ENCODE peak calls at places on chromosome 9, in five cellular contexts. K is ovary, R is fibroblast of mammary gland, W is PC-3, X is colonic mucosa. Y is an unnamed sample.

GRCh38 chr9:132651259-132651658 is 18.5 kb downstream of the DDX31 start:
- DNase-seq in K (no peak), W (peak), R (peak), X (peak), Y (peak)

GRCh38 chr9:30197954-30198353 is 2186.5 kb upstream of the ACO1 start:
- DNase-seq in X (no peak), W (peak), R (peak), K (no peak), Y (no peak)

GRCh38 chr9:121360975-121361374 is 9.1 kb downstream of the STOM start:
- DNase-seq in W (peak), R (peak), K (no peak), X (no peak), Y (no peak)

GRCh38 chr9:73151653-73152382 is at the start of gene ANXA1:
- DNase-seq in R (peak), W (peak), X (peak), K (no peak), Y (no peak)

GRCh38 chr9:114336157-114336556 is 6.5 kb downstream of the ORM2 start:
- DNase-seq in K (no peak), R (no peak), X (no peak), W (no peak), Y (no peak)

GRCh38 chr9:128243486-128244415 is 32.1 kb downstream of the GOLGA2 start:
- DNase-seq in W (no peak), R (peak), K (no peak), X (no peak), Y (no peak)

GRCh38 chr9:113508111-113508749 is 44.7 kb downstream of the RGS3 start:
- DNase-seq in W (peak), R (peak), K (no peak), X (peak), Y (peak)

GRCh38 chr9:109771796-109772525 is 8.0 kb upstream of the PALM2AKAP2 start:
- DNase-seq in R (peak), X (no peak), W (no peak), K (no peak), Y (no peak)

GRCh38 chr9:95605826-95606555 is 89.2 kb upstream of the PTCH1 start:
- DNase-seq in R (no peak), K (no peak), W (no peak), X (no peak), Y (peak)

GRCh38 chr9:101307524-101308213 is 77.1 kb downstream of the BAAT start:
- DNase-seq in W (no peak), R (no peak), K (no peak), X (no peak), Y (no peak)

GRCh38 chr9:101462558-101462957 is 27.0 kb upstream of the ALDOB start:
- DNase-seq in X (no peak), K (no peak), W (no peak), R (peak), Y (no peak)

GRCh38 chr9:87479801-87480201 is 17.9 kb upstream of the DAPK1 start:
- DNase-seq in R (peak), K (no peak), X (no peak), W (no peak), Y (no peak)

GRCh38 chr9:114163517-114163924 is 8.2 kb downstream of the COL27A1 start:
- DNase-seq in W (no peak), R (peak), X (no peak), K (peak), Y (no peak)

GRCh38 chr9:110526426-110526825 is 53.1 kb downstream of the SVEP1 start:
- DNase-seq in K (no peak), X (no peak), W (peak), R (peak), Y (peak)

GRCh38 chr9:130661461-130662098 is 2.8 kb upstream of the PRDM12 start:
- DNase-seq in K (no peak), W (no peak), X (no peak), R (no peak), Y (no peak)

GRCh38 chr9:133968428-133968827 is 23.7 kb downstream of the VAV2 start:
- DNase-seq in K (peak), X (no peak), W (no peak), R (no peak), Y (no peak)

GRCh38 chr9:127128341-127129072 is 6.1 kb upstream of the ANGPTL2 start:
- DNase-seq in W (peak), R (peak), K (peak), X (peak), Y (no peak)

GRCh38 chr9:116928283-116928682 is 241.2 kb downstream of the TRIM32 start:
- DNase-seq in W (no peak), R (no peak), X (no peak), K (no peak), Y (no peak)
- H3K4me3 ChIP-seq in W (no peak), R (no peak), X (no peak), K (no peak), Y (no peak)

GRCh38 chr9:98256632-98257218 is 1.3 kb upstream of the TBC1D2 start:
- DNase-seq in K (no peak), W (no peak), R (no peak), X (no peak), Y (no peak)

GRCh38 chr9:98253563-98253962 is 1.9 kb downstream of the TBC1D2 start:
- DNase-seq in W (peak), X (peak), K (no peak), R (no peak), Y (no peak)

GRCh38 chr9:98254236-98255063 is 999 bp downstream of the TBC1D2 start:
- DNase-seq in X (peak), R (no peak), W (no peak), K (no peak), Y (no peak)

GRCh38 chr9:98255064-98255577 is 328 bp downstream of the TBC1D2 start:
- DNase-seq in W (peak), K (no peak), R (peak), X (peak), Y (no peak)

GRCh38 chr9:98255578-98256296 is at the start of gene TBC1D2:
- DNase-seq in X (peak), K (peak), R (peak), W (peak), Y (peak)
- TF ChIP-seq CTCF in X (no peak), K (peak), R (peak), W (no peak), Y (no peak)

DNA sequence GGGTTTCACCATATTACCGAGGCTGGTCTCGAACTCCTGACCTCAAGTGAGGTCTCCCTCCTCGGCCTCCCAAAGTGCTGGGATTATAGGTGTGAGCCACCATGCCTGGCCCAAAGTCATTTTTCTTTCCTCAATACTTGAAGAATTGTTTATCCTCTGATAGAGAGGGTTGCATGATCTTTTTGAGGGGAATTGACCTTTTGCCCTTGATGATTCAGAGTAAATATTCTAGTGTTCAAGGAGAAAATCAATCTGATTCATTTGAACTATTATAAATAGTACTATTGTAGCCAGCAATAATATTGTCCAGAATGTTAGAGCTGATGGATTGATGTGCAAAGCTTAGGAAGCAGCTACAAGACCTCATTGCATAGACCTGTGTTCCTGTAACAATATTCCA is 47.1 kb downstream of the UGCG start:
- DNase-seq in K (no peak), R (no peak), X (no peak), W (no peak), Y (no peak)
- H3K4me3 ChIP-seq in K (no peak), R (no peak), X (no peak), W (no peak), Y (no peak)

DNA sequence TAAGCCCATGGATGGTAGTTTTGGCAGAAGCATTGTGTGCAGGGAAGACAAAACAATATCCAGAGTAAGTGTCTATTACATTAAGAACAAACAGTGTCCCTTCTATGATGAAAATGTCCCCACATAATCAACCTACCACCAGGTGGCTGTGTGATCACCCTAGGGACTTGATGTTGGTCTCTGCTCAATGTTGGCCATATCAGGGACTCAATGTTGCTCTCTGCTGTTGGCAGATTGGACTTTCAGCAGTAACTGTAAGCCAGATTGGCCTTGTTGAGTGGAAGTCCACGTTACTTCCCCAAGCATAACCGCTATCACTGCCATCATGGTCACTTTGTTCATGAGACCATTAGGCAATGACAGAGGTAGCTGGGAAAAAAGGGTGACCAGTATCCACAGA is 52.8 kb upstream of the PRSS3 start:
- DNase-seq in R (no peak), X (no peak), W (peak), K (no peak), Y (no peak)
- TF ChIP-seq CTCF in R (no peak), X (no peak), W (peak), K (no peak), Y (no peak)

Y was measured in HFF-Myc.